ENCODE peak calls at places on chromosomes 12 and 14, in four cellular contexts. R, P, M and K are unnamed samples.

GRCh38 chr12:71415336-71416231 is 24.0 kb upstream of the LGR5 start:
- DNase-seq in M (no peak), P (peak; percentile 69), R (peak; percentile 31), K (no peak)

GRCh38 chr12:93595336-93595735 is 22.9 kb downstream of the SOCS2 start:
- DNase-seq in P (no peak), M (no peak), R (no peak), K (no peak)

GRCh38 chr14:68458840-68459469 is 333.9 kb downstream of the ZFP36L1 start:
- DNase-seq in M (peak; percentile 80), P (no peak), R (peak; percentile 62), K (peak; percentile 72)

GRCh38 chr14:83118029-83118428 is 1584.4 kb upstream of the SEL1L start:
- DNase-seq in M (no peak), P (no peak), R (no peak), K (no peak)

GRCh38 chr14:37977481-37977880 is 230.2 kb upstream of the SSTR1 start:
- DNase-seq in R (no peak), P (no peak), M (no peak), K (no peak)

GRCh38 chr12:78096909-78097597 is 266.4 kb downstream of the NAV3 start:
- DNase-seq in R (peak; percentile 25), P (no peak), M (no peak), K (no peak)

GRCh38 chr12:126547905-126548304 is 1482.7 kb downstream of the AACS start:
- DNase-seq in R (no peak), P (no peak), M (no peak), K (no peak)

GRCh38 chr12:118495296-118495695 is 118.9 kb downstream of the SUDS3 start:
- DNase-seq in P (no peak), R (no peak), M (no peak), K (no peak)

GRCh38 chr14:41609704-41610183 is 3.1 kb downstream of the LRFN5 start:
- DNase-seq in M (no peak), P (no peak), R (peak; percentile 83), K (no peak)

GRCh38 chr12:123576611-123577010 is 7.7 kb upstream of the TMED2 start:
- DNase-seq in P (no peak), R (no peak), M (no peak), K (no peak)

GRCh38 chr12:58310828-58311273 is 369.5 kb downstream of the ATP23 start:
- DNase-seq in M (no peak), P (no peak), R (peak; percentile 14), K (no peak)

GRCh38 chr12:25009511-25010092 is 60.7 kb upstream of the BCAT1 start:
- DNase-seq in M (no peak), R (no peak), P (no peak), K (no peak)

GRCh38 chr12:52564582-52564981 is 9.1 kb downstream of the KRT74 start:
- DNase-seq in P (no peak), M (no peak), R (no peak), K (no peak)
- H3K27me3 ChIP-seq in P (peaks cover 89% of the 10 kb centered on the region), M (no peaks in the 10 kb centered on the region), R (no peaks in the 10 kb centered on the region), K (no peaks in the 10 kb centered on the region)

GRCh38 chr12:98149270-98149669 is 366.1 kb upstream of the TMPO start:
- DNase-seq in R (no peak), M (no peak), P (no peak), K (no peak)

GRCh38 chr12:98156697-98157096 is 358.7 kb upstream of the TMPO start:
- DNase-seq in M (no peak), P (no peak), R (no peak), K (no peak)

GRCh38 chr12:98151105-98151504 is 364.3 kb upstream of the TMPO start:
- DNase-seq in M (no peak), R (no peak), P (no peak), K (no peak)

GRCh38 chr12:98154850-98155249 is 360.5 kb upstream of the TMPO start:
- DNase-seq in M (no peak), R (no peak), P (peak; percentile 20), K (no peak)

DNA sequence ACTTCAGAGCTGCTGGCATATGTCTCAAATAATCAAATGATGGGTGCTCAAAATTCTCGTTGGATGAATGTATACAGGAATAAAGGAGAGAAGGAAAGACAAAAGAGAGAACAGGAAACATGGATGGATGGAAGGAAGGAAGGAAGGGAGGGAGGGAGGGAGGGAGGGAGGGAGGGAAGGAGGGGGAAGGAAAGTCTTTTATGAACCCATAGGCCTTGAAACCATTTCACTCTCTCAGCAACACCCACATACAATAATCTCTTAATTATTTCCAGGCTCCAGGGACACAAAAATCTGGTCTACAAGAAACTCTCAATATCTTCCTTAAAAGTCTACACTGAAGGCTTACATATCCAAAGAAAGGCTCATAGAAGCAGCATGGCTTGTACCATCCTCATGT is 363.4 kb upstream of the TMPO start:
- DNase-seq in M (no peak), R (no peak), P (no peak), K (no peak)
- H3K9me3 ChIP-seq in M (no peaks in the 10 kb centered on the region), R (no peaks in the 10 kb centered on the region), P (no peaks in the 10 kb centered on the region), K (no peaks in the 10 kb centered on the region)

DNA sequence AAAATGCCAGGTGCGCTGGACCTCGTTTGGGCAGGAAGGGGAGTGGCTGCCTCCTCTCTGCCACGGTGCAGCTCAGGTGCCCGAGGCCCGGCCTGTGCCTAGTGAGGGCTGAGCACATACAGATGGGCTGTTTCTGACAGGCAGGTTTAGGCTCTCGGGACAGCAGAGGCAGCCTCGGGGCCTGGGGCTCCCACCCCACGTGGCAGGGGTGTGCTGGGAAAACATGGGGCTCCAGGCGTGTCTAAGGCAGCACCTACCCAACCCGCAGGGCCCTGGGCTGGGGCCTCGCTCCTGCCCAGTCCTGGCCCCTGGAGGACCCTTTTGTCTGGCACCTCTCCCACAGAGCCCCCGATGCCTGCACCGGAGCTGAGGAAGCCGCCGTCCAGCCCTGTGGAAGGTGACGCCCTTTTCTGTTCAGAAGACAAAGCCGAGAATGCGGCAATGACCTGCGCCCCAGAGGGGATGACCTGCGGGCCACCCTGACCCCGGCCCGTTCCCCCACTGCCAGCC is 76.4 kb upstream of the GALNT9 start:
- DNase-seq in R (no peak), P (no peak), M (no peak), K (no peak)
- H3K27me3 ChIP-seq in R (peaks cover 20% of the 10 kb centered on the region), P (peaks cover 4% of the 10 kb centered on the region), M (no peaks in the 10 kb centered on the region), K (no peaks in the 10 kb centered on the region)

DNA sequence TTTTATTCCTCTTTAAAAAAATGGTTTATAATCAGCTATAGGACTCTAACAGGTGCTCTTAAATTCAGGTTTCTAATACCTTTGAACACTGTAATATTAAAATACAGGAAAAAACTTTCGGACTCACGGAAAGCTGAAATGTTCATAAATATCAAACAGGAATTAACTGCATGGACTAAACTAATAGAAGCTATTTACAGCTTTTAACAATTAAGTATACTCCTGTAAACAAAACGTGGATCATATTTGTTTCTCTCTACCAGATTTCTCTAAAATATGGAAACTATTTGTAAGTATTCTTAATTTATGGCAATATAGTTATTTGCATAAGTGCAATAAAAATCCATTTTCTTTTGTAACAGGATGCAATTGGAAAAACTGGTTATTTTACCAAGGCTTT is 108.9 kb upstream of the RESF1 start:
- DNase-seq in R (no peak), M (no peak), P (no peak), K (no peak)
- H3K9me3 ChIP-seq in R (no peaks in the 10 kb centered on the region), M (no peaks in the 10 kb centered on the region), P (peaks cover 4% of the 10 kb centered on the region), K (peaks cover 17% of the 10 kb centered on the region)

GRCh38 chr14:102926104-102926503 is 3.6 kb downstream of the AMN start:
- DNase-seq in R (no peak), M (no peak), P (no peak), K (no peak)
- H3K27me3 ChIP-seq in R (peaks cover 25% of the 10 kb centered on the region), M (peaks cover 7% of the 10 kb centered on the region), P (no peaks in the 10 kb centered on the region), K (peaks cover 65% of the 10 kb centered on the region)

GRCh38 chr12:7169951-7170350 is 19.5 kb upstream of the PEX5 start:
- DNase-seq in P (no peak), R (no peak), M (no peak), K (no peak)
- H3K9me3 ChIP-seq in P (no peaks in the 10 kb centered on the region), R (no peaks in the 10 kb centered on the region), M (no peaks in the 10 kb centered on the region), K (peaks cover 6% of the 10 kb centered on the region)

GRCh38 chr12:116876151-116876869 is 4.9 kb downstream of the HRK start:
- DNase-seq in M (no peak), R (no peak), P (no peak), K (no peak)
- H3K27me3 ChIP-seq in M (peaks cover 35% of the 10 kb centered on the region), R (peaks cover 30% of the 10 kb centered on the region), P (peaks cover 5% of the 10 kb centered on the region), K (peaks cover 87% of the 10 kb centered on the region)

DNA sequence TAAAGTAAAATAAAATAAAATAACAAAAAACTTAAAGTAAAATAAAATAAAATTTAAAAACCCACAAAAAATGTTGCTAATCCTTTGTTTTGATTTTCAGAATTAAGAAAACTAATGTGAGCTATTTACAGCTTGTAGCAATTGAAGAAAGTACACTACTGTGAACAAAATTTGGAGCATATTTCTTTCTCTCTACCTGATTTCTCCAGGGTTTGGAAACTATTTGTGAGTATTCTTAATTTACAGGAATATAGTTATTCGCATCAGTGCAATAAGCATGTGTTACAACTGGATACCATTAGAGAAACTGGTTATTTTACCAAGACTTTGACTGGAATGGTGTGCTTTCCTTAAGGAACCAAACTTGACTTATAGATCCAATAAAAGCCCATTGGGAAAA is 86.1 kb upstream of the CNOT2 start:
- DNase-seq in P (no peak), R (no peak), M (no peak), K (no peak)
- H3K9me3 ChIP-seq in P (no peaks in the 10 kb centered on the region), R (peaks cover 28% of the 10 kb centered on the region), M (no peaks in the 10 kb centered on the region), K (peaks cover 49% of the 10 kb centered on the region)

GRCh38 chr12:54596526-54596946 is 8.1 kb upstream of the PPP1R1A start:
- DNase-seq in P (peak; percentile 43), M (peak; percentile 43), R (peak; percentile 52), K (peak; percentile 79)
- H3K27me3 ChIP-seq in P (no peaks in the 10 kb centered on the region), M (no peaks in the 10 kb centered on the region), R (peaks cover 6% of the 10 kb centered on the region), K (no peaks in the 10 kb centered on the region)

GRCh38 chr12:4193821-4194220 is 79.7 kb upstream of the CCND2 start:
- DNase-seq in P (no peak), M (no peak), R (no peak), K (no peak)
- H3K9me3 ChIP-seq in P (no peaks in the 10 kb centered on the region), M (no peaks in the 10 kb centered on the region), R (no peaks in the 10 kb centered on the region), K (no peaks in the 10 kb centered on the region)